ENCODE peak calls at places on chromosome 5, in six cellular contexts. A, M, W, C, X and P are unnamed samples.

GRCh38 chr5:74279244-74279643 is 361.3 kb downstream of the ENC1 start:
- DNase-seq in A (no peak), M (no peak), W (no peak), C (no peak), X (no peak), P (no peak)

GRCh38 chr5:179720222-179720621 is 12.4 kb upstream of the MAML1 start:
- DNase-seq in A (no peak), M (no peak), W (no peak), C (no peak), X (no peak), P (no peak)

GRCh38 chr5:143582176-143582575 is 178.7 kb upstream of the NR3C1 start:
- DNase-seq in A (no peak), M (no peak), W (no peak), C (no peak), X (peak), P (no peak)

GRCh38 chr5:142655339-142656267 is 30.3 kb downstream of the FGF1 start:
- DNase-seq in A (peak), M (peak), W (peak), C (peak), X (peak), P (peak)

GRCh38 chr5:148791696-148792095 is 34.7 kb upstream of the ADRB2 start:
- DNase-seq in A (no peak), M (no peak), W (no peak), C (no peak), X (no peak), P (no peak)

GRCh38 chr5:56638061-56638621 is 177.2 kb upstream of the MAP3K1 start:
- DNase-seq in A (no peak), M (peak), W (no peak), C (peak), X (peak), P (no peak)

GRCh38 chr5:172303996-172304335 is 20.4 kb upstream of the UBTD2 start:
- DNase-seq in A (no peak), M (no peak), W (no peak), C (no peak), X (no peak), P (no peak)

GRCh38 chr5:56951946-56952691 is at the start of gene MIER3:
- DNase-seq in A (peak), M (peak), W (no peak), C (peak), X (peak), P (peak)